ENCODE peak calls at places on chromosomes 5 and 9, in six cellular contexts. One of them, this sample, is unnamed.
A peak's percentile ranks its signal among the peaks of the same experiment; 100 is the strongest.

GRCh38 chr5:40389591-40389990 is 290.1 kb upstream of the PTGER4 start:
- DNase-seq in colonic mucosa: no peak
- DNase-seq in H1: no peak
- DNase-seq in breast epithelium: no peak
- DNase-seq in heart right ventricle: no peak
- DNase-seq in psoas muscle: no peak
- DNase-seq in this sample: no peak

GRCh38 chr5:107636555-107636954 is 34.2 kb downstream of the EFNA5 start:
- DNase-seq in colonic mucosa: no peak
- DNase-seq in H1: no peak
- DNase-seq in breast epithelium: no peak
- DNase-seq in heart right ventricle: no peak
- DNase-seq in psoas muscle: no peak
- DNase-seq in this sample: no peak

GRCh38 chr5:38871790-38872551 is 26.2 kb downstream of the OSMR start:
- DNase-seq in colonic mucosa: no peak
- DNase-seq in H1: no peak
- DNase-seq in breast epithelium: no peak
- DNase-seq in heart right ventricle: peak; percentile 25
- DNase-seq in psoas muscle: no peak
- DNase-seq in this sample: peak; percentile 97

GRCh38 chr9:126423022-126423708 is 96.5 kb downstream of the MVB12B start:
- DNase-seq in colonic mucosa: no peak
- DNase-seq in H1: no peak
- DNase-seq in breast epithelium: no peak
- DNase-seq in heart right ventricle: no peak
- DNase-seq in psoas muscle: no peak
- DNase-seq in this sample: no peak

GRCh38 chr9:61665330-61665751 is 475.5 kb downstream of the SPATA31A7 start:
- DNase-seq in colonic mucosa: no peak
- DNase-seq in H1: no peak
- DNase-seq in breast epithelium: no peak
- DNase-seq in heart right ventricle: no peak
- DNase-seq in psoas muscle: no peak
- DNase-seq in this sample: no peak

GRCh38 chr9:134936021-134936761 is 18.5 kb upstream of the FCN1 start:
- DNase-seq in colonic mucosa: no peak
- DNase-seq in H1: no peak
- DNase-seq in breast epithelium: no peak
- DNase-seq in heart right ventricle: no peak
- DNase-seq in psoas muscle: no peak
- DNase-seq in this sample: no peak

GRCh38 chr9:136721339-136722092 is 9.1 kb downstream of the DIPK1B start:
- DNase-seq in colonic mucosa: no peak
- DNase-seq in H1: no peak
- DNase-seq in breast epithelium: no peak
- DNase-seq in heart right ventricle: no peak
- DNase-seq in psoas muscle: peak; percentile 55
- DNase-seq in this sample: no peak

GRCh38 chr5:171577940-171578856 is 158.8 kb downstream of the FGF18 start:
- DNase-seq in colonic mucosa: peak; percentile 13
- DNase-seq in H1: no peak
- DNase-seq in breast epithelium: no peak
- DNase-seq in heart right ventricle: peak; percentile 50
- DNase-seq in psoas muscle: peak; percentile 73
- DNase-seq in this sample: no peak

GRCh38 chr5:177491983-177492746 is 5.2 kb downstream of the PDLIM7 start:
- DNase-seq in colonic mucosa: no peak
- DNase-seq in H1: no peak
- DNase-seq in breast epithelium: no peak
- DNase-seq in heart right ventricle: no peak
- DNase-seq in psoas muscle: no peak
- DNase-seq in this sample: no peak

GRCh38 chr5:177490311-177490991 is 7.0 kb downstream of the PDLIM7 start:
- DNase-seq in colonic mucosa: no peak
- DNase-seq in H1: no peak
- DNase-seq in breast epithelium: no peak
- DNase-seq in heart right ventricle: no peak
- DNase-seq in psoas muscle: no peak
- DNase-seq in this sample: no peak

GRCh38 chr5:177491429-177491945 is 5.9 kb downstream of the PDLIM7 start:
- DNase-seq in colonic mucosa: no peak
- DNase-seq in H1: no peak
- DNase-seq in breast epithelium: no peak
- DNase-seq in heart right ventricle: no peak
- DNase-seq in psoas muscle: peak; percentile 56
- DNase-seq in this sample: peak; percentile 61

GRCh38 chr5:177489119-177489716 is 8.2 kb downstream of the PDLIM7 start:
- DNase-seq in colonic mucosa: peak; percentile 62
- DNase-seq in H1: no peak
- DNase-seq in breast epithelium: no peak
- DNase-seq in heart right ventricle: no peak
- DNase-seq in psoas muscle: no peak
- DNase-seq in this sample: no peak

GRCh38 chr5:177490992-177491391 is 6.4 kb downstream of the PDLIM7 start:
- DNase-seq in colonic mucosa: no peak
- DNase-seq in H1: no peak
- DNase-seq in breast epithelium: no peak
- DNase-seq in heart right ventricle: no peak
- DNase-seq in psoas muscle: no peak
- DNase-seq in this sample: no peak
- H3K4me1 ChIP-seq in colonic mucosa: peaks cover 5% of the 10 kb centered on the region
- H3K4me1 ChIP-seq in H1: no peaks in the 10 kb centered on the region
- H3K4me1 ChIP-seq in breast epithelium: peaks cover 12% of the 10 kb centered on the region
- H3K4me1 ChIP-seq in heart right ventricle: peaks cover 31% of the 10 kb centered on the region
- H3K4me1 ChIP-seq in psoas muscle: peaks cover 39% of the 10 kb centered on the region
- H3K4me1 ChIP-seq in this sample: peaks cover 32% of the 10 kb centered on the region

GRCh38 chr5:133932441-133933168 is 35.8 kb downstream of the C5orf15 start:
- DNase-seq in colonic mucosa: no peak
- DNase-seq in H1: no peak
- DNase-seq in breast epithelium: no peak
- DNase-seq in heart right ventricle: no peak
- DNase-seq in psoas muscle: no peak
- DNase-seq in this sample: no peak
- H3K4me1 ChIP-seq in colonic mucosa: no peaks in the 10 kb centered on the region
- H3K4me1 ChIP-seq in H1: no peaks in the 10 kb centered on the region
- H3K4me1 ChIP-seq in breast epithelium: no peaks in the 10 kb centered on the region
- H3K4me1 ChIP-seq in heart right ventricle: no peaks in the 10 kb centered on the region
- H3K4me1 ChIP-seq in psoas muscle: no peaks in the 10 kb centered on the region
- H3K4me1 ChIP-seq in this sample: no peaks in the 10 kb centered on the region

DNA sequence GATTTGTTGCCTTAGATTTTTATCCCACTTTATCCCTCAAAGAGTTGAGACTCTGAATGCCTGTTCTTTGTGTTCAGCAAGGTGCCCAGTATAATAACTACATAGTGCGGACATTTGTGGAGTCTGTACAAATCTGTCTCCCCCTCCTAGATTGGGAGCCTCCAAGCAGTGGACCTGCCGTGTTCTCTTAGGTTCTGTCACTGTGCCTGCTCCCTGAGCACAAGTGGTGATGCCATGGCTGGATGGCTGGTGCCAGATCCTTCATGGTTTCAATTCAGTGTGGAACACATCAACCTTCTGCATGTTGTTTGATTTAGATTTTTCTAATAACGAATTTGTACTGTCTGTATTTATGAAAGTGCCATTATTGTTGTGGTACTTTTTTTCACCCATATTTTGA is 292.9 kb downstream of the CD180 start:
- DNase-seq in colonic mucosa: no peak
- DNase-seq in H1: no peak
- DNase-seq in breast epithelium: no peak
- DNase-seq in heart right ventricle: no peak
- DNase-seq in psoas muscle: no peak
- DNase-seq in this sample: no peak
- H3K4me1 ChIP-seq in colonic mucosa: no peaks in the 10 kb centered on the region
- H3K4me1 ChIP-seq in H1: peaks cover 8% of the 10 kb centered on the region
- H3K4me1 ChIP-seq in breast epithelium: no peaks in the 10 kb centered on the region
- H3K4me1 ChIP-seq in heart right ventricle: peaks cover 11% of the 10 kb centered on the region
- H3K4me1 ChIP-seq in psoas muscle: no peaks in the 10 kb centered on the region
- H3K4me1 ChIP-seq in this sample: peaks cover 10% of the 10 kb centered on the region

GRCh38 chr9:125189011-125189360 is 617 bp downstream of the PPP6C start:
- DNase-seq in colonic mucosa: peak; percentile 41
- DNase-seq in H1: no peak
- DNase-seq in breast epithelium: peak; percentile 26
- DNase-seq in heart right ventricle: peak; percentile 21
- DNase-seq in psoas muscle: peak; percentile 33
- DNase-seq in this sample: peak; percentile 21
- H3K4me1 ChIP-seq in colonic mucosa: peaks cover 9% of the 10 kb centered on the region
- H3K4me1 ChIP-seq in H1: no peaks in the 10 kb centered on the region
- H3K4me1 ChIP-seq in breast epithelium: no peaks in the 10 kb centered on the region
- H3K4me1 ChIP-seq in heart right ventricle: peaks cover 25% of the 10 kb centered on the region
- H3K4me1 ChIP-seq in psoas muscle: peaks cover 52% of the 10 kb centered on the region
- H3K4me1 ChIP-seq in this sample: peaks cover 5% of the 10 kb centered on the region

DNA sequence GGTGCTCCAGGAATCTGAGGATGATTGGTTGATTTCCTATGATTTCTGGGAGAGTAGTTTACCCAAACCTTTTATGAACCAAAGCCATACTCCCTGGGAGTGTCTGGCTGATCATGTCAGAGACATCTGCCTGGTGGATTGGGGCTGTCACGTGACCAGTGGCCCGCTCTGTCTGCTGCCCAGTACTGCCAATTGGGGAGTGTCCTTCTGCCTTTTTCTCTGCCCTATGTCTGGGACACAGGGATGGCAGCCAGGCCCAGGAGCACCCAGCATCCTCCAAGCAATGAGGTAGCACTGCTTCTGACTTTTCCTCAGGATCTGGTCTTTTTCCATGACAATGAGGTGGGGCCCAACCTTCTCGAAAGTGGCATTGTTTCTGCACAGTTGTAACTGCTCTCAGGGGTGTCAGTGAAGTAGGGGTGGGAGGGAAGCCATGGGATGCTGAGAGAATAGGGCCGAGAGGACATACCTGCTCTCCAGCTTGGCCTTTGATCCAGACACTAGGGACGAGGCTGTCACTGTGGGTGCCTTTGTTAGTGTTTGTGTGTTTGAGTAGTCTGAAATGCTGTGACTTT is 21.8 kb downstream of the DAPK1 start:
- DNase-seq in colonic mucosa: no peak
- DNase-seq in H1: no peak
- DNase-seq in breast epithelium: no peak
- DNase-seq in heart right ventricle: no peak
- DNase-seq in psoas muscle: no peak
- DNase-seq in this sample: no peak
- H3K4me1 ChIP-seq in colonic mucosa: no peaks in the 10 kb centered on the region
- H3K4me1 ChIP-seq in H1: peaks cover 24% of the 10 kb centered on the region
- H3K4me1 ChIP-seq in breast epithelium: no peaks in the 10 kb centered on the region
- H3K4me1 ChIP-seq in heart right ventricle: no peaks in the 10 kb centered on the region
- H3K4me1 ChIP-seq in psoas muscle: peaks cover 7% of the 10 kb centered on the region
- H3K4me1 ChIP-seq in this sample: peaks cover 11% of the 10 kb centered on the region

GRCh38 chr5:131379723-131380122 is 115.9 kb downstream of the CDC42SE2 start:
- DNase-seq in colonic mucosa: no peak
- DNase-seq in H1: no peak
- DNase-seq in breast epithelium: no peak
- DNase-seq in heart right ventricle: peak; percentile 41
- DNase-seq in psoas muscle: no peak
- DNase-seq in this sample: no peak
- H3K4me1 ChIP-seq in colonic mucosa: peaks cover 16% of the 10 kb centered on the region
- H3K4me1 ChIP-seq in H1: peaks cover 4% of the 10 kb centered on the region
- H3K4me1 ChIP-seq in breast epithelium: no peaks in the 10 kb centered on the region
- H3K4me1 ChIP-seq in heart right ventricle: no peaks in the 10 kb centered on the region
- H3K4me1 ChIP-seq in psoas muscle: peaks cover 4% of the 10 kb centered on the region
- H3K4me1 ChIP-seq in this sample: peaks cover 3% of the 10 kb centered on the region

GRCh38 chr9:121737481-121737931 is 86.1 kb downstream of the DAB2IP start:
- DNase-seq in colonic mucosa: no peak
- DNase-seq in H1: no peak
- DNase-seq in breast epithelium: no peak
- DNase-seq in heart right ventricle: no peak
- DNase-seq in psoas muscle: no peak
- DNase-seq in this sample: no peak

GRCh38 chr9:121739971-121740370 is 88.5 kb downstream of the DAB2IP start:
- DNase-seq in colonic mucosa: no peak
- DNase-seq in H1: no peak
- DNase-seq in breast epithelium: no peak
- DNase-seq in heart right ventricle: no peak
- DNase-seq in psoas muscle: no peak
- DNase-seq in this sample: no peak

GRCh38 chr9:121738391-121738790 is 87.0 kb downstream of the DAB2IP start:
- DNase-seq in colonic mucosa: no peak
- DNase-seq in H1: no peak
- DNase-seq in breast epithelium: no peak
- DNase-seq in heart right ventricle: no peak
- DNase-seq in psoas muscle: no peak
- DNase-seq in this sample: no peak

GRCh38 chr9:121736964-121737462 is 85.6 kb downstream of the DAB2IP start:
- DNase-seq in colonic mucosa: peak; percentile 94
- DNase-seq in H1: no peak
- DNase-seq in breast epithelium: peak; percentile 61
- DNase-seq in heart right ventricle: peak; percentile 53
- DNase-seq in psoas muscle: peak; percentile 54
- DNase-seq in this sample: peak; percentile 80

DNA sequence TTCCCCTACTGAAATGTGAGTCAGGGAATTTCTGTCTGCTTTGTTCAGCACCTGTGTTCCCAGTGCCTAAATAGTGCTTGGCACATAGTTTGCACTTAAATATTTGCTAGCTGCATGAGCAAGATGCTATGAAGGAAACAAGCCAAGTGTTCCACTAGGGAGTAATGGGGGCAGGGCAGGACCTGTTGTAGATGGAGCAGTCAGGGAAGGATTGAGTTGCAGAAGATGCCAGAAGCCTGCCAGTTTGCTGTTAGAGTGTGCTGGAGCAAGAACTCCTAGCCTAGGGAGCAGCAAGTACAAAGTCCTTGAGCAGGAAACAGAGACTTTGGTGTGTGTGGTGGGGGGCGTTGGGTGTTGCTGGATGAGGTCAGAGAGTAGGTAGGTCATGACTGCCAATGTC is 87.5 kb downstream of the DAB2IP start:
- DNase-seq in colonic mucosa: peak; percentile 59
- DNase-seq in H1: no peak
- DNase-seq in breast epithelium: no peak
- DNase-seq in heart right ventricle: no peak
- DNase-seq in psoas muscle: no peak
- DNase-seq in this sample: no peak
- H3K4me1 ChIP-seq in colonic mucosa: peaks cover 22% of the 10 kb centered on the region
- H3K4me1 ChIP-seq in H1: peaks cover 18% of the 10 kb centered on the region
- H3K4me1 ChIP-seq in breast epithelium: peaks cover 16% of the 10 kb centered on the region
- H3K4me1 ChIP-seq in heart right ventricle: peaks cover 89% of the 10 kb centered on the region
- H3K4me1 ChIP-seq in psoas muscle: peaks cover 92% of the 10 kb centered on the region
- H3K4me1 ChIP-seq in this sample: peaks cover 51% of the 10 kb centered on the region